ENCODE peak calls at places on chromosomes 11 and 22, in seven cellular contexts. N is dorsolateral prefrontal cortex; E is left colon; B is osteoblast; K is stimulated activated naive CD8-positive, alpha-beta T cell treated with anti-CD3 and anti-CD28 coated beads, Interleukin-15, Interleukin-2, amounts not matched to agents 100 U/mL and 50 U/mL, for 24 hours; R is suprapubic skin; J is GM03348. S is an unnamed sample.

GRCh38 chr11:121106812-121107211 is 5.8 kb downstream of the TECTA start:
- DNase-seq in N (no peak), E (no peak), B (no peak), K (no peak), R (no peak), J (no peak), S (no peak)

GRCh38 chr22:50600541-50600940 is at the start of gene MAPK8IP2:
- DNase-seq in N (no peak), E (no peak), B (peak), K (no peak), R (no peak), J (peak), S (no peak)

GRCh38 chr22:47621253-47621652 is 858.8 kb downstream of the TBC1D22A start:
- DNase-seq in N (no peak), E (no peak), B (no peak), K (no peak), R (no peak), J (no peak), S (no peak)

GRCh38 chr22:47625013-47625385 is 862.5 kb downstream of the TBC1D22A start:
- DNase-seq in N (no peak), E (no peak), B (no peak), K (no peak), R (no peak), J (no peak), S (no peak)

GRCh38 chr22:43375951-43376455 is 32.8 kb upstream of the SCUBE1 start:
- DNase-seq in N (no peak), E (no peak), B (no peak), K (no peak), R (no peak), J (no peak), S (no peak)

GRCh38 chr22:44673406-44673805 is 28.6 kb upstream of the PRR5 start:
- DNase-seq in N (no peak), E (no peak), B (no peak), K (no peak), R (no peak), J (no peak), S (no peak)

GRCh38 chr22:49587421-49587820 is 240.3 kb downstream of the BRD1 start:
- DNase-seq in N (no peak), E (no peak), B (no peak), K (no peak), R (peak), J (no peak), S (no peak)

GRCh38 chr11:131859811-131860210 is 489.4 kb downstream of the NTM start:
- DNase-seq in N (no peak), E (no peak), B (peak), K (no peak), R (no peak), J (peak), S (no peak)

GRCh38 chr11:31813961-31814868 is 3.1 kb upstream of the PAX6 start:
- DNase-seq in N (no peak), E (no peak), B (peak), K (no peak), R (no peak), J (no peak), S (peak)

GRCh38 chr11:83613767-83614121 is 327.6 kb upstream of the CCDC90B start:
- DNase-seq in N (no peak), E (no peak), B (no peak), K (no peak), R (no peak), J (no peak), S (no peak)

GRCh38 chr11:17272823-17273222 is 3.7 kb upstream of the NUCB2 start:
- DNase-seq in N (no peak), E (no peak), B (peak), K (no peak), R (no peak), J (no peak), S (no peak)

GRCh38 chr11:130599073-130599654 is 150.7 kb downstream of the ADAMTS15 start:
- DNase-seq in N (no peak), E (peak), B (no peak), K (no peak), R (no peak), J (peak), S (no peak)

GRCh38 chr11:16028406-16028805 is 327.9 kb downstream of the SOX6 start:
- DNase-seq in N (no peak), E (no peak), B (no peak), K (no peak), R (no peak), J (no peak), S (no peak)

GRCh38 chr22:19705181-19705934 is 8.9 kb upstream of the SEPTIN5 start:
- DNase-seq in N (no peak), E (no peak), B (peak), K (no peak), R (no peak), J (no peak), S (no peak)

GRCh38 chr22:37999640-38000272 is 15.4 kb upstream of the SOX10 start:
- DNase-seq in N (peak), E (no peak), B (peak), K (no peak), R (no peak), J (no peak), S (no peak)

GRCh38 chr11:41459602-41460405 is at the start of gene LRRC4C:
- DNase-seq in N (no peak), E (no peak), B (no peak), K (no peak), R (no peak), J (no peak), S (no peak)

GRCh38 chr11:121582296-121582695 is 129.5 kb upstream of the SORL1-AS1 start:
- DNase-seq in N (no peak), E (no peak), B (no peak), K (no peak), R (no peak), J (no peak), S (no peak)

GRCh38 chr11:44301856-44302231 is 8.1 kb downstream of the ALX4 start:
- DNase-seq in N (no peak), E (no peak), B (peak), K (no peak), R (no peak), J (no peak), S (no peak)

GRCh38 chr11:26823963-26824362 is 102.1 kb upstream of the SLC5A12 start:
- DNase-seq in N (no peak), E (no peak), B (no peak), K (no peak), R (no peak), J (no peak), S (no peak)

GRCh38 chr11:68143310-68143689 is 22.1 kb upstream of the CHKA start:
- DNase-seq in N (no peak), E (no peak), B (no peak), K (no peak), R (no peak), J (no peak), S (no peak)

GRCh38 chr11:60700689-60701508 is 1.5 kb downstream of the MS4A8 start:
- DNase-seq in N (no peak), E (peak), B (no peak), K (no peak), R (no peak), J (no peak), S (no peak)